ENCODE peak calls at places on chromosomes 13 and 19, in eight cellular contexts. R is RWPE1, E is dorsolateral prefrontal cortex, V is heart right ventricle, U is body of pancreas, B is PC-3, I is endodermal cell, F is right atrium auricular region. Y is an unnamed sample.

GRCh38 chr19:47112166-47112663 is 1.4 kb downstream of the ZC3H4 start:
- DNase-seq in R (peak), E (peak), V (peak), U (peak), B (peak), I (peak), F (peak), Y (peak)

GRCh38 chr13:64186503-64186902 is 2770.9 kb upstream of the PCDH20 start:
- DNase-seq in R (no peak), E (no peak), V (no peak), U (no peak), B (no peak), I (no peak), F (no peak), Y (peak)

GRCh38 chr13:85497652-85498051 is 301.6 kb downstream of the SLITRK6 start:
- DNase-seq in R (peak), E (no peak), V (no peak), U (no peak), B (peak), I (no peak), F (no peak), Y (peak)

GRCh38 chr13:41127746-41128145 is 4.9 kb downstream of the KBTBD6 start:
- DNase-seq in R (no peak), E (no peak), V (no peak), U (no peak), B (no peak), I (no peak), F (no peak), Y (peak)

GRCh38 chr19:30941591-30941990 is 407.6 kb downstream of the TSHZ3 start:
- DNase-seq in R (no peak), E (no peak), V (no peak), U (no peak), B (no peak), I (no peak), F (no peak), Y (no peak)

GRCh38 chr19:30792561-30793505 is 420.6 kb downstream of the ZNF536 start:
- DNase-seq in R (no peak), E (no peak), V (no peak), U (no peak), B (no peak), I (peak), F (peak), Y (no peak)

GRCh38 chr19:12786149-12786870 is 5.0 kb upstream of the JUNB start:
- DNase-seq in R (peak), E (no peak), V (peak), U (peak), B (peak), I (peak), F (peak), Y (no peak)

GRCh38 chr13:28492527-28493367 is 2.2 kb downstream of the FLT1 start:
- DNase-seq in R (no peak), E (no peak), V (no peak), U (no peak), B (no peak), I (no peak), F (no peak), Y (no peak)

GRCh38 chr13:87878706-87879105 is 207.5 kb downstream of the SLITRK5 start:
- DNase-seq in R (no peak), E (no peak), V (no peak), U (no peak), B (no peak), I (no peak), F (no peak), Y (peak)

GRCh38 chr19:55621673-55622231 is 2.6 kb downstream of the ZNF784 start:
- DNase-seq in R (no peak), E (no peak), V (no peak), U (no peak), B (no peak), I (no peak), F (no peak), Y (no peak)

GRCh38 chr13:106446011-106446410 is 89.5 kb downstream of the EFNB2 start:
- DNase-seq in R (no peak), E (no peak), V (no peak), U (no peak), B (peak), I (no peak), F (no peak), Y (peak)

GRCh38 chr13:110799246-110800236 is 86.0 kb downstream of the ING1 start:
- DNase-seq in R (no peak), E (no peak), V (peak), U (peak), B (no peak), I (no peak), F (peak), Y (peak)

GRCh38 chr19:30577551-30578090 is 205.4 kb downstream of the ZNF536 start:
- DNase-seq in R (no peak), E (no peak), V (no peak), U (no peak), B (no peak), I (no peak), F (no peak), Y (no peak)

GRCh38 chr19:42532881-42533280 is 4.6 kb upstream of the CEACAM1 start:
- DNase-seq in R (no peak), E (no peak), V (no peak), U (no peak), B (no peak), I (no peak), F (no peak), Y (no peak)

GRCh38 chr19:51702754-51703654 is 9.9 kb downstream of the SPACA6 start:
- DNase-seq in R (no peak), E (no peak), V (peak), U (peak), B (no peak), I (peak), F (no peak), Y (no peak)

GRCh38 chr19:8242212-8242821 is 33.1 kb downstream of the CERS4 start:
- DNase-seq in R (no peak), E (no peak), V (no peak), U (no peak), B (no peak), I (no peak), F (no peak), Y (no peak)

GRCh38 chr13:49641810-49642291 is 13.5 kb downstream of the ARL11 start:
- DNase-seq in R (peak), E (no peak), V (peak), U (no peak), B (peak), I (no peak), F (peak), Y (peak)

GRCh38 chr19:40217027-40217810 is 965 bp downstream of the TTC9B start:
- DNase-seq in R (no peak), E (peak), V (no peak), U (peak), B (peak), I (peak), F (no peak), Y (no peak)

GRCh38 chr19:4547303-4548237 is 7.7 kb upstream of the LRG1 start:
- DNase-seq in R (no peak), E (no peak), V (no peak), U (peak), B (peak), I (peak), F (no peak), Y (peak)

GRCh38 chr19:32351807-32352630 is 6.6 kb downstream of the ZNF507 start:
- DNase-seq in R (no peak), E (no peak), V (no peak), U (no peak), B (peak), I (no peak), F (no peak), Y (peak)
- H3K27ac ChIP-seq in R (no peak), E (no peak), V (peak), U (no peak), B (peak), I (no peak), F (no peak), Y (peak)

GRCh38 chr19:2229103-2230028 is 6.8 kb downstream of the PLEKHJ1 start:
- DNase-seq in R (no peak), E (no peak), V (no peak), U (no peak), B (no peak), I (no peak), F (no peak), Y (no peak)

GRCh38 chr19:2231621-2232221 is 4.4 kb downstream of the PLEKHJ1 start:
- DNase-seq in R (no peak), E (no peak), V (no peak), U (no peak), B (no peak), I (peak), F (no peak), Y (no peak)

GRCh38 chr19:2230029-2230531 is 6.0 kb downstream of the PLEKHJ1 start:
- DNase-seq in R (no peak), E (no peak), V (no peak), U (no peak), B (no peak), I (no peak), F (no peak), Y (no peak)

GRCh38 chr19:2232286-2233151 is 3.6 kb downstream of the PLEKHJ1 start:
- DNase-seq in R (no peak), E (no peak), V (no peak), U (no peak), B (no peak), I (no peak), F (no peak), Y (no peak)

GRCh38 chr19:2230807-2231533 is 5.2 kb downstream of the PLEKHJ1 start:
- DNase-seq in R (no peak), E (no peak), V (no peak), U (no peak), B (no peak), I (no peak), F (no peak), Y (no peak)
- H3K27ac ChIP-seq in R (peak), E (peak), V (peak), U (peak), B (no peak), I (no peak), F (peak), Y (no peak)

DNA sequence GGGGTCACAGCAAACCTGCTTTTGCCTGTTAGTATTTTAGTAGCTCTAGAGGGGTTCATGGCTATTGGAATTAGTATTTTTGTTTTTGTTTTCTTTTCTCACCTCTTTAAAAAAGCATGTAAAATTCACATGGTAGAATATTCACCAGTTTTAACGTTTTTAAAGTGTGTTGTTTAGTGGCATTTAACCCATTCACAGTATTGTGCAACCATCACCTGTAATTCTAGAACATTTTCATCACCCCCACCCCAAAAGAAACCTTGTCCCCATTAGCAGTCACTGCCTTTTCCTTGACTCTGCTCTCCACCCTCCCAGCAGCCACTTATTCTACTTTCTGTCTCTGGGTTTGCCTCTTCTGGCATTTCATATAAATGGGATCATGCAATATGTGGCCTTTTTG is 39.8 kb downstream of the GATAD2A start:
- DNase-seq in R (no peak), E (no peak), V (no peak), U (no peak), B (no peak), I (no peak), F (no peak), Y (no peak)
- H3K27ac ChIP-seq in R (peak), E (no peak), V (no peak), U (no peak), B (no peak), I (no peak), F (no peak), Y (peak)

DNA sequence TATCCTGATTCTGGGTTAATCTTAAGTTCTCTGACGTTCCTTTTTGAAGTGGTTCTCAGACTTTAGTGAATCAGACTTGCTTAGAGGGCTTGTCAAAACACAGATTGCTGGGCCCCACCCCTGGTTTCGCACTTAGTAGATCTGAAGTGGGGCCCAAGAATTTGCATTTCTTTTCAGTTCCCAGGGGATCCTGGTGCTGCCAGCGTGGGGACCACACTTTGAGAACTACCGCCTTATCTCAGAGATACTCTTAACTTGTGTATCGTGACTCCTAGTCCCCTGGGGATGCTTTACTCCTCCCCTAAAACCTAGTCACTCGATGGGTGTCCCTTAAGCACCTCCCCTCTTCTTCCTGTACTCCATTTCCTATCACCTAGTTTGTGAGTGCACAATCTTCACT is 5.6 kb downstream of the KRTDAP start:
- DNase-seq in R (no peak), E (no peak), V (no peak), U (no peak), B (no peak), I (no peak), F (no peak), Y (no peak)
- H3K27ac ChIP-seq in R (no peak), E (no peak), V (no peak), U (no peak), B (no peak), I (no peak), F (no peak), Y (no peak)

DNA sequence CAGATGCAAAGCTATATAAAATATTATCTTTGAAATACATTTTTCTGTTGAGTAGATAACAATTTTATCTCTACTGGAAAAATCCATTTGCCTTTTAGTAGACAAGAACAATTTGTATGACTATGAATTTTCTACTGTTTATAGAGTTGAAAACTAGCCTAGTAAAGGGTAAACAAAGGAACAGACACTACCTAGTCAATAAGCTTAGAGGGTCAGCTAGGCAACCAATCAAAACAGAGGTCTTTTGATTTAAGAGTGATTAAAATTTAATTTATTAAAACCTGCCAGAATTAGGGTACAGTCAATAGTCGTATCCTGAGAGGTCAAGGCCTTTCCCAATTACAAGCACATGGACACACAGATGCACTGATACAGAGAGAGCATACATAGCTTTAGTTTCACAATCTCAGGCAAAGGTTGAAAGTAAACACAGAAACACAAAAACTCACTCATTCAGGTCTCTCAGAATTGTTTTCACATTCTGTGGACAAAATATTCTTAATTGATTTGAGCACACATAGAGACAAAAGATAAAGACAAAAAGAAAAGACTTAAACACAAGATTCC is 24.5 kb upstream of the GPC6 start:
- DNase-seq in R (no peak), E (no peak), V (no peak), U (no peak), B (no peak), I (no peak), F (no peak), Y (no peak)
- H3K27ac ChIP-seq in R (no peak), E (no peak), V (no peak), U (no peak), B (no peak), I (no peak), F (no peak), Y (no peak)

DNA sequence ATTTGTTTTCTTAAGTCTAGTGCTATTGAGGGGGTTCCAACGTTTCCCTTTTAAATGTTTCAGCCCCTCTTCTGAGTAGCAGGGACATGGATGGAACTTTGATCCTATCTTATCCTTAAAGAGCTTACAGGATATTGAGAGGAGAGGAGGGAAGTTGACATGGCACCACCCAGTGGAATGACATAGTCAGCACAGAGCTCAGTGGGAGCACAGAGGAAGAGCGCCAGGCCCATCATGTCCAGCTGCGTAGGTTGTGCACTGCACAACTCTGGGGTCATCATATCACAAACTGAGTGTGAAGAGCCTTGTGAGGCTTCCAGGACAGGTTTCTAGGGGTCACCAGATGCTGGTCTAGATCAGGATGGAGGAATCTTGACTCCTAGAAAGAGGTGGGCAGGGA is 4.6 kb upstream of the CDC42EP5 start:
- DNase-seq in R (no peak), E (no peak), V (no peak), U (no peak), B (peak), I (no peak), F (no peak), Y (no peak)
- H3K27ac ChIP-seq in R (no peak), E (no peak), V (no peak), U (no peak), B (no peak), I (no peak), F (no peak), Y (no peak)

GRCh38 chr19:16330368-16330801 is 5.8 kb downstream of the KLF2 start:
- DNase-seq in R (peak), E (no peak), V (peak), U (peak), B (peak), I (peak), F (peak), Y (peak)
- H3K27ac ChIP-seq in R (peak), E (no peak), V (peak), U (no peak), B (peak), I (no peak), F (peak), Y (peak)

GRCh38 chr13:96991072-96991471 is 3.2 kb downstream of the OXGR1 start:
- DNase-seq in R (no peak), E (no peak), V (no peak), U (no peak), B (no peak), I (no peak), F (no peak), Y (no peak)
- H3K27ac ChIP-seq in R (no peak), E (no peak), V (no peak), U (no peak), B (no peak), I (no peak), F (no peak), Y (no peak)

DNA sequence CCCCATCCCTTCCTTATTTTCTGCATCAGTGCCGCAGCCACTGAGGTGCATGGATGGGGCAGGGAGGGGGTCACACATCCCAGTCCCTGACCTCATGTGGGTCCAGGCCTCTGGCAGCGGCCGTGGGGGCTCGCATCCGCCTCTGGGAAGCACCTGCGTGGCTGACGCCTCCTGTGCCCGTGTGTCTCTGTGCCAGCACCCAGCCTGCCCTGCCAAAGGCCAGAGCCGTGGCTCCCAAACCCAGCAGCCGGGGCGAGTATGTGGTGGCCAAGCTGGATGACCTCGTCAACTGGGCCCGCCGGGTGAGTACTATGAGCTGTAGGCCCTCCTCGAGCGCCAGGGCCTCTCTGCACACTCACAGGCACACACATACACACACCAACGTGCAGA is 4.9 kb downstream of the NDUFS7 start:
- DNase-seq in R (no peak), E (no peak), V (no peak), U (no peak), B (no peak), I (no peak), F (no peak), Y (no peak)
- H3K27ac ChIP-seq in R (peak), E (peak), V (peak), U (no peak), B (no peak), I (no peak), F (peak), Y (no peak)